ENCODE peak calls at places on chromosome 4, in seven cellular contexts. L, H, Y, M, T, R and C are unnamed samples.

GRCh38 chr4:37188100-37188499 is 56.4 kb upstream of the NWD2 start:
- DNase-seq in L (peak), H (no peak), Y (no peak), M (no peak), T (peak), R (no peak), C (peak)

GRCh38 chr4:78971326-78971725 is 32.1 kb upstream of the PAQR3 start:
- DNase-seq in L (no peak), H (no peak), Y (no peak), M (no peak), T (no peak), R (no peak), C (no peak)

GRCh38 chr4:185298728-185299394 is 89.5 kb downstream of the SNX25 start:
- DNase-seq in L (no peak), H (no peak), Y (no peak), M (no peak), T (peak), R (no peak), C (no peak)

GRCh38 chr4:42906906-42907774 is 14.6 kb downstream of the GRXCR1 start:
- DNase-seq in L (peak), H (no peak), Y (no peak), M (no peak), T (no peak), R (no peak), C (peak)

GRCh38 chr4:47860305-47860704 is 22.4 kb upstream of the CORIN start:
- DNase-seq in L (no peak), H (no peak), Y (no peak), M (no peak), T (no peak), R (no peak), C (no peak)

GRCh38 chr4:37392540-37393255 is 148.2 kb downstream of the NWD2 start:
- DNase-seq in L (no peak), H (peak), Y (no peak), M (no peak), T (peak), R (no peak), C (no peak)

GRCh38 chr4:75939890-75940691 is 722 bp downstream of the NAAA start:
- DNase-seq in L (peak), H (peak), Y (no peak), M (peak), T (no peak), R (peak), C (peak)

GRCh38 chr4:89303177-89303576 is 4.4 kb downstream of the GPRIN3 start:
- DNase-seq in L (no peak), H (no peak), Y (no peak), M (peak), T (peak), R (no peak), C (no peak)

GRCh38 chr4:83599183-83599582 is 63.3 kb downstream of the GPAT3 start:
- DNase-seq in L (peak), H (no peak), Y (no peak), M (no peak), T (peak), R (peak), C (no peak)

GRCh38 chr4:1414831-1415680 is 8.8 kb upstream of the NKX1-1 start:
- DNase-seq in L (no peak), H (peak), Y (no peak), M (no peak), T (no peak), R (no peak), C (peak)

GRCh38 chr4:6885953-6886557 is 23.6 kb upstream of the TBC1D14 start:
- DNase-seq in L (peak), H (no peak), Y (peak), M (peak), T (no peak), R (peak), C (peak)

GRCh38 chr4:142243250-142243649 is 602.9 kb downstream of the INPP4B start:
- DNase-seq in L (no peak), H (no peak), Y (no peak), M (no peak), T (no peak), R (no peak), C (no peak)

GRCh38 chr4:19005211-19005610 is 983.7 kb upstream of the LCORL start:
- DNase-seq in L (no peak), H (no peak), Y (no peak), M (no peak), T (no peak), R (peak), C (no peak)

GRCh38 chr4:11628093-11628725 is 199.5 kb upstream of the HS3ST1 start:
- DNase-seq in L (no peak), H (no peak), Y (no peak), M (no peak), T (no peak), R (no peak), C (no peak)